ENCODE peak calls at places on chromosome 13, in nine cellular contexts. S, A, N, E, R, H, F, K and W are unnamed samples. For H3K4me1, the result is how much of the 10 kb centered on the place peaks cover.

GRCh38 chr13:76516013-76516412 is 370.2 kb downstream of the KCTD12 start:
- DNase-seq in H (no peak), R (no peak), F (no peak), E (peak), N (no peak), A (no peak), K (no peak), S (no peak), W (no peak)

GRCh38 chr13:23871616-23872220 is 17.5 kb downstream of the MIPEP start:
- DNase-seq in H (peak), S (no peak), R (no peak), F (no peak), E (peak), K (peak), A (no peak), N (no peak), W (no peak)

GRCh38 chr13:25733696-25734435 is 317.9 kb downstream of the SHISA2 start:
- DNase-seq in K (no peak), H (no peak), E (no peak), R (no peak), A (no peak), N (no peak), S (no peak), F (no peak), W (no peak)

GRCh38 chr13:50798923-50799322 is 44.6 kb downstream of the DLEU7 start:
- DNase-seq in R (no peak), N (no peak), H (no peak), E (peak), K (no peak), S (no peak), F (no peak), A (no peak), W (no peak)

GRCh38 chr13:49443327-49443688 is 556 bp downstream of the CAB39L start:
- DNase-seq in H (peak), S (no peak), K (no peak), N (no peak), E (peak), A (no peak), F (no peak), R (no peak), W (no peak)

GRCh38 chr13:60433505-60433904 is 36.5 kb downstream of the TDRD3 start:
- DNase-seq in A (no peak), R (no peak), N (no peak), F (no peak), K (no peak), E (no peak), H (no peak), S (no peak), W (no peak)

GRCh38 chr13:91347996-91348905 is 764 bp downstream of the MIR17HG start:
- DNase-seq in E (peak), H (no peak), F (peak), N (peak), R (peak), A (peak), S (peak), K (no peak), W (peak)

GRCh38 chr13:46632171-46632570 is 79.2 kb downstream of the LRCH1 start:
- DNase-seq in K (no peak), R (no peak), N (no peak), H (no peak), E (no peak), A (no peak), S (no peak), F (no peak), W (no peak)

GRCh38 chr13:32334676-32335075 is 19.4 kb downstream of the BRCA2 start:
- DNase-seq in H (no peak), F (no peak), K (no peak), N (no peak), S (no peak), E (peak), R (no peak), A (no peak), W (no peak)

GRCh38 chr13:114015111-114015551 is 41.3 kb upstream of the C13orf46 start:
- DNase-seq in K (no peak), A (no peak), E (no peak), N (no peak), R (no peak), S (no peak), F (no peak), H (no peak), W (no peak)

GRCh38 chr13:64007334-64007733 is 2591.7 kb upstream of the PCDH20 start:
- DNase-seq in A (no peak), N (no peak), F (no peak), K (no peak), E (no peak), R (no peak), H (no peak), S (no peak), W (no peak)

GRCh38 chr13:67258482-67258881 is 28.3 kb upstream of the PCDH9 start:
- DNase-seq in A (no peak), K (peak), R (no peak), F (no peak), N (no peak), S (no peak), H (no peak), E (peak), W (no peak)

GRCh38 chr13:19634129-19634740 is 776 bp downstream of the MPHOSPH8 start:
- DNase-seq in A (no peak), E (peak), K (peak), H (peak), F (peak), N (no peak), R (no peak), S (no peak), W (no peak)

GRCh38 chr13:54078271-54078670 is 1049.7 kb downstream of the OLFM4 start:
- DNase-seq in F (no peak), A (no peak), S (no peak), E (no peak), N (no peak), K (no peak), H (no peak), R (no peak), W (no peak)

GRCh38 chr13:76837811-76838210 is 48.4 kb downstream of the KCTD12 start:
- DNase-seq in A (no peak), S (no peak), E (peak), N (no peak), F (no peak), H (no peak), K (no peak), R (no peak), W (no peak)

GRCh38 chr13:113589251-113589960 is 4.9 kb downstream of the TFDP1 start:
- DNase-seq in H (no peak), E (no peak), S (no peak), K (no peak), F (no peak), N (peak), R (no peak), A (peak), W (no peak)

GRCh38 chr13:57634829-57635165 is 3.3 kb downstream of the PCDH17 start:
- DNase-seq in E (no peak), S (no peak), H (peak), R (peak), A (peak), N (peak), K (peak), F (no peak), W (peak)

GRCh38 chr13:75357576-75358295 is 124.2 kb downstream of the TBC1D4 start:
- DNase-seq in R (peak), H (peak), A (no peak), F (peak), N (no peak), E (peak), K (peak), S (no peak), W (no peak)

GRCh38 chr13:23959231-23959862 is 62.0 kb upstream of the C1QTNF9B start:
- DNase-seq in N (no peak), E (peak), A (no peak), K (no peak), H (no peak), R (no peak), F (no peak), S (no peak), W (no peak)

GRCh38 chr13:101916108-101916757 is 463.8 kb downstream of the ITGBL1 start:
- DNase-seq in H (peak), E (peak), R (peak), K (peak), N (peak), F (no peak), A (no peak), S (peak), W (no peak)

GRCh38 chr13:112795277-112795676 is 105.4 kb downstream of the ATP11A start:
- DNase-seq in E (no peak), S (no peak), A (no peak), H (no peak), F (no peak), R (no peak), N (no peak), K (no peak), W (no peak)

GRCh38 chr13:99566125-99567083 is 65.1 kb downstream of the TM9SF2 start:
- DNase-seq in R (no peak), N (no peak), A (no peak), E (no peak), F (no peak), H (no peak), S (no peak), K (peak), W (no peak)

GRCh38 chr13:99528547-99528946 is 27.3 kb downstream of the TM9SF2 start:
- DNase-seq in A (no peak), F (no peak), E (peak), R (peak), N (no peak), H (no peak), K (no peak), S (no peak), W (no peak)

GRCh38 chr13:110771194-110771593 is 57.7 kb downstream of the ING1 start:
- DNase-seq in R (no peak), K (no peak), A (no peak), N (no peak), F (peak), H (no peak), S (no peak), E (peak), W (peak)

GRCh38 chr13:47334173-47334572 is 437.3 kb upstream of the HTR2A start:
- DNase-seq in A (no peak), E (peak), S (no peak), N (no peak), H (no peak), F (no peak), R (peak), K (no peak), W (peak)

GRCh38 chr13:75368167-75368566 is 113.8 kb downstream of the TBC1D4 start:
- DNase-seq in K (no peak), N (no peak), H (no peak), A (peak), S (no peak), R (no peak), E (peak), F (peak), W (no peak)

GRCh38 chr13:67229438-67230242 is 496 bp downstream of the PCDH9 start:
- DNase-seq in A (no peak), K (peak), H (peak), E (peak), N (no peak), F (no peak), R (no peak), S (no peak), W (no peak)

GRCh38 chr13:66138172-66138811 is 1091.8 kb downstream of the PCDH9 start:
- DNase-seq in F (no peak), N (no peak), H (no peak), S (no peak), E (no peak), K (no peak), A (no peak), R (no peak), W (no peak)

GRCh38 chr13:45207319-45207718 is 6.5 kb upstream of the KCTD4 start:
- DNase-seq in H (no peak), A (no peak), K (no peak), N (no peak), F (no peak), R (no peak), E (no peak), S (no peak), W (no peak)

GRCh38 chr13:105679832-105680231 is 855.6 kb downstream of the EFNB2 start:
- DNase-seq in S (no peak), R (no peak), F (no peak), N (no peak), H (no peak), K (no peak), A (no peak), E (no peak), W (no peak)

GRCh38 chr13:102128216-102128800 is 273.5 kb downstream of the FGF14 start:
- DNase-seq in F (no peak), S (no peak), A (no peak), E (no peak), K (no peak), H (no peak), R (peak), N (no peak), W (no peak)

GRCh38 chr13:33279414-33279813 is 6.1 kb downstream of the STARD13 start:
- DNase-seq in N (no peak), F (no peak), R (no peak), K (no peak), H (no peak), S (no peak), E (no peak), A (no peak), W (no peak)

GRCh38 chr13:76971215-76971614 is 20.7 kb upstream of the CLN5 start:
- DNase-seq in S (no peak), A (no peak), H (no peak), F (no peak), K (no peak), R (no peak), N (no peak), E (no peak), W (no peak)

GRCh38 chr13:52846567-52847321 is 1.7 kb downstream of the PCDH8 start:
- DNase-seq in E (peak), A (peak), N (peak), K (peak), H (peak), R (no peak), S (peak), F (peak), W (no peak)

GRCh38 chr13:59346861-59347470 is 816.8 kb downstream of the DIAPH3 start:
- DNase-seq in R (no peak), N (no peak), E (peak), K (peak), F (no peak), S (peak), A (no peak), H (no peak), W (no peak)

GRCh38 chr13:39540929-39541605 is 61.9 kb downstream of the LHFPL6 start:
- DNase-seq in S (no peak), R (no peak), N (no peak), F (no peak), H (no peak), E (no peak), A (no peak), K (no peak), W (no peak)

GRCh38 chr13:39531646-39532045 is 71.3 kb downstream of the LHFPL6 start:
- DNase-seq in R (no peak), E (peak), N (no peak), A (no peak), S (no peak), H (no peak), F (no peak), K (no peak), W (no peak)

GRCh38 chr13:39536274-39536673 is 66.7 kb downstream of the LHFPL6 start:
- DNase-seq in H (no peak), R (no peak), K (no peak), E (no peak), N (no peak), A (no peak), F (no peak), S (no peak), W (no peak)

GRCh38 chr13:39538826-39539555 is 64.0 kb downstream of the LHFPL6 start:
- DNase-seq in S (no peak), A (no peak), F (no peak), K (no peak), H (no peak), R (no peak), E (no peak), N (no peak), W (no peak)

DNA sequence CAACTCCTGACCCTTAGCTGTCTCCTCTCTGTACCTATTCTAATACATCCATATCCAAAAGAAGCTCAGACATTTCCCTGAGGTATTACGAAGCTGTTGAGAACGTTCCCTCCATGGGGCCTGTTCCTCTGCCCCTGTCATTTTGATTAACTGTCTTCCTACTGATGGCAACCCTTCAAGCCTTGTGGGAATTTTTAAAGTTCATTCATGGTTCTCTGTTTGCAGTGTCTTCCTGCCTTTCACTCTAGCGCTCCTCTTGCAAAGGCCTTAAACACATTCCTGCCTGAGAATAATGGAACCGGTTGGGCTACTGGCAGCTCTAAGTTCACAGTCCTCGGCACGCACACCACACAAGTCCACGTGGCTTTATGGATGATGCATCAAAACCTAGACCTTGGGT is 66.1 kb downstream of the LHFPL6 start:
- DNase-seq in A (no peak), H (no peak), F (no peak), S (no peak), R (no peak), N (no peak), K (no peak), E (no peak), W (no peak)
- H3K4me1 ChIP-seq in A (half or more), H (under half), F (under half), S (under half), R (under half), N (under half), K (under half), E (under half), W (under half)

GRCh38 chr13:98349731-98350305 is 172.7 kb upstream of the RNF113B start:
- DNase-seq in H (peak), R (peak), A (peak), K (peak), S (no peak), E (no peak), N (no peak), F (peak), W (no peak)
- TF ChIP-seq CTCF in H (no peak), R (peak), A (peak), K (peak), S (no peak), E (no peak), N (peak), F (no peak), W (no peak)

DNA sequence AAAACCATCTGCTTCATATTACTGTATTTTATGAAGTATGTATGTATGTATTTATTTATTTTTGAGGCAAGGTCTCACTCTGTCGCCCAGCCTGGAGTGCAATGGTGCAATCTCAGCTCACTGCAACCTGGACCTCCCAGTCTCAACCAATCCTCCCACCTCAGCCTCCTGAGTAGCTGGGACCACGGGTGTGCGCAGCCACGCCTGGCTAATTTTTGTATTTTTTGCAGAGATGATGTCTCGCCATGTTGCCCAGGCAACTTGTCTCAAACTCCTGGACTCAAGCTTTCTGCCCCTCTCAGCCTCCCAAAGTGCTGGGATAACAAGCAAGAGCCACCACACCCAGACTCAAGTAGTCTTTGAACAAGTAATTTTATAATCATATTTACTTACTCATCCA is 5.5 kb downstream of the KATNAL1 start:
- DNase-seq in R (no peak), N (no peak), A (no peak), H (no peak), K (no peak), F (no peak), S (no peak), E (no peak), W (no peak)
- H3K4me1 ChIP-seq in R (under half), N (under half), A (half or more), H (under half), K (under half), F (under half), S (under half), E (under half), W (under half)

GRCh38 chr13:104204177-104204576 is 1138.0 kb upstream of the SLC10A2 start:
- DNase-seq in F (no peak), H (no peak), R (no peak), K (peak), E (no peak), A (no peak), S (no peak), N (no peak), W (no peak)
- TF ChIP-seq CTCF in F (no peak), H (peak), R (peak), K (peak), E (no peak), A (no peak), S (no peak), N (no peak), W (no peak)

DNA sequence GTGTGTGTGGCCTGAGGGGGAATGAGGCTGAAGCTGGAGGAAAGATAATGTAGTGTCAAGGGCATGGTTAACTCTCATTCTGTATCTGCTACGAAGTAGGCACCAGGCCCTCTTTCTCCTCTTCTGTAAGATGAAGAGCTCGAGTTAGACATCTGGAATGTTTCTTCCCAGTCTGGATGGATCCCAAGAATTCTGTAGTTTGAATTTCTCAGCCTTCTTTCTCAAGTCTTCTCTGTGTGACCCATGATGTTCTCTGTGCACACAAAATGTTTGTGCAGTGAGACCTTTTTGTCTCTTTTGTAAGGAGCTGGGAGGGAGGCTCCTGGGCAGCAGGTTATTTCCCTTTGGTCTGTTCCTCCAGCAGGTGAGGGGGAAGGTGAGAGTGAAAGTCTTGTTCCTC is 13.7 kb downstream of the FGF9 start:
- DNase-seq in H (no peak), N (no peak), R (no peak), K (no peak), E (no peak), A (no peak), S (no peak), F (no peak), W (no peak)
- H3K4me1 ChIP-seq in H (under half), N (under half), R (under half), K (under half), E (under half), A (under half), S (under half), F (under half), W (under half)

GRCh38 chr13:100588350-100589177 is at the start of gene GGACT:
- DNase-seq in K (peak), N (peak), F (peak), A (peak), R (peak), S (peak), E (peak), H (peak), W (peak)
- TF ChIP-seq CTCF in K (peak), N (peak), F (no peak), A (peak), R (peak), S (peak), E (peak), H (peak), W (peak)

DNA sequence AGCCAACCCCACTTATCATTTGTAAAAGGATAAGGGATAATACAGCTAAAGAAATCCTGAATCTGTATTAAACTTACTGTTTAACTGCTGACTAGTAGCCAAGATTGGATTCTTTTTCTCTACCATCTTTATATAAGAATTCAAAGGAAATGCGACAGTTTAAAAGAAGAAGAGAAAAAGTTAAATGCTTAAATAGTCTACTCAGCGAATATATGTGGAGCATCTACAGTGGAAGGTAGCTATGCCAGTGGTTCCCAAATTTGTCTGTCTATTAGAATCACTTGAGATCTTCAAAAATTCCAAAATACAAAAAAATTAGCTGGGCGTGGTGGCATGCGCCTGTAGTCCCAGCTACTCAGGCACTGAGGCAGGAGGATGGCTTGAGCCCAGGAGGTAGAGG is 60.8 kb upstream of the KLF5 start:
- DNase-seq in N (no peak), E (no peak), R (no peak), H (no peak), S (no peak), F (no peak), A (no peak), K (no peak), W (no peak)
- H3K4me1 ChIP-seq in N (under half), E (under half), R (under half), H (under half), S (under half), F (under half), A (under half), K (under half), W (under half)

GRCh38 chr13:43023244-43023931 is at the start of gene DNAJC15:
- DNase-seq in K (peak), F (peak), A (peak), E (peak), H (peak), R (no peak), S (peak), N (peak), W (peak)
- TF ChIP-seq CTCF in K (peak), F (no peak), A (no peak), E (peak), H (peak), R (no peak), S (no peak), N (no peak), W (no peak)